ENCODE peak calls at places on chromosomes 11 and 22, in four cellular contexts. O is epithelial cell of esophagus, G is adipocyte, Y is colonic mucosa. I is an unnamed sample.
A peak's percentile ranks its signal among the peaks of the same experiment; 100 is the strongest.

GRCh38 chr11:60910711-60911366 is 3.1 kb upstream of the TMEM109 start:
- DNase-seq in G (no peak), Y (no peak), O (no peak), I (no peak)

GRCh38 chr11:58924230-58924629 is 15.1 kb upstream of the GLYATL1 start:
- DNase-seq in O (no peak), G (no peak), Y (no peak), I (no peak)

GRCh38 chr11:67656278-67656922 is 5.9 kb upstream of the ACY3 start:
- DNase-seq in Y (no peak), O (peak; percentile 97), G (no peak), I (no peak)

GRCh38 chr11:61832758-61833157 is 4.7 kb downstream of the FADS2 start:
- DNase-seq in G (no peak), O (no peak), Y (no peak), I (no peak)

GRCh38 chr22:49300241-49300640 is 527.4 kb downstream of the BRD1 start:
- DNase-seq in O (no peak), Y (no peak), G (no peak), I (no peak)

GRCh38 chr11:62153087-62153395 is 29.2 kb downstream of the INCENP start:
- DNase-seq in O (peak; percentile 5), Y (no peak), G (peak; percentile 11), I (no peak)

GRCh38 chr11:123587044-123587443 is 67.4 kb downstream of the SCN3B start:
- DNase-seq in O (peak; percentile 9), Y (no peak), G (no peak), I (no peak)

GRCh38 chr11:11629368-11629767 is 7.6 kb upstream of the GALNT18 start:
- DNase-seq in Y (no peak), G (no peak), O (no peak), I (no peak)

GRCh38 chr22:24985824-24986214 is 33.3 kb downstream of the KIAA1671 start:
- DNase-seq in Y (no peak), G (no peak), O (peak; percentile 95), I (peak; percentile 43)

GRCh38 chr11:114250993-114251796 is 45.0 kb upstream of the NNMT start:
- DNase-seq in O (no peak), G (no peak), Y (no peak), I (peak; percentile 79)

GRCh38 chr22:22410121-22410520 is 98.4 kb downstream of the ZNF280B start:
- DNase-seq in Y (no peak), O (no peak), G (no peak), I (no peak)

GRCh38 chr11:96073536-96073935 is 149.6 kb upstream of the MTMR2 start:
- DNase-seq in G (no peak), O (no peak), Y (no peak), I (no peak)

GRCh38 chr11:2581931-2582435 is 117.8 kb downstream of the KCNQ1OT1 start:
- DNase-seq in Y (no peak), O (no peak), G (no peak), I (peak; percentile 15)

GRCh38 chr11:94171693-94172440 is 43.2 kb downstream of the PANX1 start:
- DNase-seq in G (peak; percentile 77), O (peak; percentile 43), Y (peak; percentile 41), I (no peak)

GRCh38 chr22:29912605-29913398 is 29.8 kb downstream of the MTMR3 start:
- DNase-seq in Y (no peak), O (peak; percentile 14), G (peak; percentile 89), I (no peak)
- H3K4me3 ChIP-seq in Y (no peak overlapping the region), O (no peak overlapping the region), G (peak overlapping the region; percentile 9), I (no peak overlapping the region)

GRCh38 chr22:39077513-39077840 is 402 bp downstream of the APOBEC3G start:
- DNase-seq in G (no peak), Y (no peak), O (no peak), I (peak; percentile 50)

GRCh38 chr22:39080993-39081513 is 4.0 kb downstream of the APOBEC3G start:
- DNase-seq in G (no peak), Y (no peak), O (no peak), I (no peak)

GRCh38 chr22:39080052-39080762 is 3.1 kb downstream of the APOBEC3G start:
- DNase-seq in O (no peak), G (no peak), Y (no peak), I (no peak)

GRCh38 chr22:39081557-39081956 is 4.5 kb downstream of the APOBEC3G start:
- DNase-seq in O (no peak), Y (no peak), G (no peak), I (no peak)

DNA sequence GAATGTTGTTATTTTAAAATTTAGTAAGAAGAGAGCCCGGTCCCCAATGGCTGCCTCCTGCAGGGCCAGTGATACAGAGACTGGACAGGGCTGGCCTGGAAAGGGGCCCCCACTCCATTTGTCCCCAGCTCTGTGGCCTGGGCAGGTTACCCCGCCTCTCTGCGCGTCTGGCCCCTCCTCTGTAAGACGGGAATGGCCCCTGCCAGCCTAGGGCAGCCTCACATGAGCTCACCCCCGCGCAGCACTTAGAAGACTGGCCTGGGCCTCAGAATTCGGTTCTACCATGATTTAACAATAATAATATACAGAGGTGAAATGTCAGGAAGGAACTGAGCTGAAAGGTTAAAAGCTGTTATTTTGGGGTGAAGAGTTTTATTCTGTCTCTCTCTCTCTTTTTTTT is 1.3 kb downstream of the APOBEC3G start:
- DNase-seq in G (no peak), Y (no peak), O (no peak), I (peak; percentile 27)
- H3K4me3 ChIP-seq in G (no peak overlapping the region), Y (no peak overlapping the region), O (no peak overlapping the region), I (no peak overlapping the region)

GRCh38 chr11:6920702-6921101 is at the start of gene OR2D3:
- DNase-seq in Y (no peak), O (no peak), G (no peak), I (no peak)

GRCh38 chr11:6925007-6925577 is 1.1 kb upstream of the ZNF215 start:
- DNase-seq in O (no peak), Y (no peak), G (no peak), I (no peak)

DNA sequence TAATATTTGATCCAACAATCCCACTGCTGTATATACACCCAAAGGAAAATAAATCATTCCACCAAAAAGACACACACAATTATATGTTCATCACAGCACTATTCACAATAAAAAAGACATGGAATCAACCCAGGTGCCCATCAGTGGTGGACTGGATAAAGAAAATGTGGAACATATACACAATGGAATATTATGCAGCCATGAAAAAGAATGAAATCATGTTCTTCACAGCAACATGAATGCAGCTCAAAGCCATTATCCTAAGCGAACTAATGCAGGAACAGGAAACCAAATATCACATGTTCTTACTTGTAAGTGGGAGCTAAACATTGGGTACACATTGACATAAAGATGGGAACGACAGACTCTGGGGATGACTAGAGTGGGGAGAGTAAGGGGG is 1.1 kb upstream of the OR2D3 start:
- DNase-seq in O (no peak), G (no peak), Y (no peak), I (no peak)
- H3K4me3 ChIP-seq in O (no peak overlapping the region), G (no peak overlapping the region), Y (no peak overlapping the region), I (no peak overlapping the region)

GRCh38 chr11:57658023-57658361 is 430 bp downstream of the CLP1 start:
- DNase-seq in O (no peak), Y (no peak), G (peak; percentile 23), I (no peak)
- H3K4me3 ChIP-seq in O (peak overlapping the region; percentile 99), Y (peak overlapping the region; percentile 70), G (peak overlapping the region; percentile 96), I (peak overlapping the region; percentile 59)

DNA sequence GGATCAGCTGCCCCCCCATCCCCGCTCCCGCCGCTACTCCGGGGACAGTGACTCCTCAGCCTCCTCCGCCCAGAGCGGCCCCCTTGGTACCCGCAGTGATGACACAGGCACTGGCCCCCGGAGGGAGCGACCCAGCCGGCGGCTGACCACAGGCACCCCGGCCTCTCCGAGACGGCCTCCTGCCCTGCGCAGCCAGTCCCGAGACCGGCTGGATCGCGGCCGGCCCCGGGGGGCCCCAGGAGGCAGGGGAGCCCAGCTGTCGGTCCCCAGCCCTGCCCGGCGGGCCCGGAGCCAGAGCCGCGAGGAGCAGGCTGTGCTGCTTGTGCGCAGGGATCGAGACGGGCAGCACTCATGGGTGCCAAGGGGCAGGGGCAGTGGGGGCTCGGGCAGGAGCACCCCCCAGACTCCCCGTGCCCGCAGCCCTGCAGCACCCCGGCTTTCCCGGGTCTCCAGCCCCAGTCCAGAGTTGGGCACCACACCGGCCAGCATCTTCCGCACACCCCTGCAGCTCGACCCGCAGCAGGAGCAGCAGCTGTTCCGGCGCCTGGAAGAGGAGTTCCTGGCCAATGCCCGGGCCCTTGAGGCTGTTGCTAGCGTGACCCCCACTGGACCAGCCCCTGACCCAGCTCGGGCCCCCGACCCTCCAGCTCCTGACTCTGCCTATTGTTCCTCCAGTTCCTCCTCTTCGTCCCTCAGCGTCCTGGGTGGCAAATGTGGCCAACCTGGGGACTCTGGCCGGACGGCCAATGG is 3.9 kb downstream of the RASL10A start:
- DNase-seq in O (no peak), G (no peak), Y (no peak), I (no peak)
- H3K4me3 ChIP-seq in O (no peak overlapping the region), G (peak overlapping the region; percentile 44), Y (no peak overlapping the region), I (no peak overlapping the region)

DNA sequence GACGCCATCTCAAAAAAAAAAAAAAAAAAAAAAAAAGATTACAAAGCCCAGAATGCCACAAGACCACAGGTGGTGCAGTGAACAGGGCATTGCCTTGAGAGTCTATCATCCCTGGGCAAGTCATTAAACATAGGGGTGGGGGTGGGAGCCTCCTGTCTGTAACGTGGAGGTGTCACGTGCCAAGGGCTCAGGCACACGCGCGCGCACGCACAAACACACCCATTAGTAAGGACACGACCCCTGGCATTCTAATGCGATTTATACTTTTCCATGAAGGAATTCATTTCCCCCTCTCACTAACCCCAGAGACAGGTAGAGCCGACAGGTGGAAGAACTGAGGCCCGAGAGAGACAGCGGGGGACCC is 5.8 kb upstream of the GCAT start:
- DNase-seq in Y (peak; percentile 52), G (no peak), O (no peak), I (no peak)
- H3K4me3 ChIP-seq in Y (peak overlapping the region; percentile 48), G (peak overlapping the region; percentile 80), O (peak overlapping the region; percentile 64), I (peak overlapping the region; percentile 43)

GRCh38 chr11:124756033-124756752 is 4.1 kb upstream of the VSIG2 start:
- DNase-seq in O (no peak), Y (no peak), G (no peak), I (no peak)
- H3K4me3 ChIP-seq in O (no peak overlapping the region), Y (no peak overlapping the region), G (no peak overlapping the region), I (no peak overlapping the region)

GRCh38 chr11:79437981-79438630 is 2.7 kb downstream of the TENM4 start:
- DNase-seq in O (peak; percentile 79), G (peak; percentile 34), Y (peak; percentile 18), I (peak; percentile 67)

GRCh38 chr11:79438631-79439429 is 2.0 kb downstream of the TENM4 start:
- DNase-seq in O (peak; percentile 68), Y (peak; percentile 21), G (peak; percentile 43), I (peak; percentile 59)

GRCh38 chr11:79439430-79439892 is 1.4 kb downstream of the TENM4 start:
- DNase-seq in Y (peak; percentile 19), O (peak; percentile 30), G (peak; percentile 15), I (peak; percentile 63)

GRCh38 chr11:79436911-79437273 is 3.9 kb downstream of the TENM4 start:
- DNase-seq in O (no peak), Y (no peak), G (no peak), I (no peak)

DNA sequence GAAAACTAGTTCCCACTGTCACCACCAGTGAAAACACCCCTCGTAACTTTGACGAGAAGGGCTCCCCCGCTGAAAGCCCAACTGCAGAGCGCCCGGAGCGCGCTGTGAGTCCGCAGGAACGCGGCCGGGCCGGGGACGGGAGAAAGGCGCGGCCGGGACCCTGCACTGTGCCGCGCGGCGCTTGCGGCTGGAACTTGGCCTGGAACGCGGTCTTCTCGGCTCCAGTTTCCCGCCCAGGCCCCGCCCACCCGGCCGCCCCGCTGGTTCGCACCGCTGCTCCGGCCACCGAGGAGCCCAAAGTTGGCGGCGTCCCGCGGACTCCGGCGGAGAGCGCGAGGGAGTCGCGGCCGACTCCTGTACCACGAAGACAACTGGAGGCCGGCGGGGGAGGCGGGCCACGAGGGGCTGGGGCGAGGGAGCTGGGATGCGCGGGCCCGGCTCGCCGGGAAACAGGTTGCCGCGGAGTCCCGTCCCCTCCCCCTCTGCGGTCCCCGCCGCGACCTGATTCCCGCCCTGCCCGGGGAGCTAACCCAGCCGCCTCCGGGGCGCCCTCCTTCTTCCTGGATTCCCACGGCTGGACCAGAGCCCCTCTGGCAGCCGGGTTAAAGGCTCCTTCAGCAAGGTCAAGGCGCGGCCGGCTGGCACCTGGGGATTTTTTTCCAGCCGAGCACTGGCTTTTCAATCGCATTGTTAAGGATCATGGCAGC is 3.4 kb downstream of the TENM4 start:
- DNase-seq in Y (peak; percentile 57), O (peak; percentile 59), G (peak; percentile 69), I (peak; percentile 84)
- H3K4me3 ChIP-seq in Y (peak overlapping the region; percentile 25), O (peak overlapping the region; percentile 64), G (peak overlapping the region; percentile 88), I (peak overlapping the region; percentile 63)